ENCODE peak calls at places on chromosomes 13 and 19, in five cellular contexts. One of them, this sample, is unnamed.

GRCh38 chr13:106367361-106367781 is 168.1 kb downstream of the EFNB2 start:
- DNase-seq in progenitor cell of endocrine pancreas: no peak
- DNase-seq in amniotic stem cell: no peak
- DNase-seq in stimulated activated CD4-positive, alpha-beta T cell treated with anti-CD3 and anti-CD28 coated beads, Interleukin-1b, Interleukin-23, amount 100 ng/mL, for 24 hours: no peak
- DNase-seq in HEK293T: no peak
- DNase-seq in this sample: no peak

GRCh38 chr13:110559429-110559943 is 2.0 kb downstream of the RAB20 start:
- DNase-seq in progenitor cell of endocrine pancreas: no peak
- DNase-seq in amniotic stem cell: no peak
- DNase-seq in stimulated activated CD4-positive, alpha-beta T cell treated with anti-CD3 and anti-CD28 coated beads, Interleukin-1b, Interleukin-23, amount 100 ng/mL, for 24 hours: no peak
- DNase-seq in HEK293T: no peak
- DNase-seq in this sample: no peak

GRCh38 chr13:52455677-52456041 is 381 bp downstream of the CKAP2 start:
- DNase-seq in progenitor cell of endocrine pancreas: peak; percentile 80
- DNase-seq in amniotic stem cell: peak; percentile 28
- DNase-seq in stimulated activated CD4-positive, alpha-beta T cell treated with anti-CD3 and anti-CD28 coated beads, Interleukin-1b, Interleukin-23, amount 100 ng/mL, for 24 hours: peak; percentile 55
- DNase-seq in HEK293T: peak; percentile 81
- DNase-seq in this sample: no peak

GRCh38 chr13:99944606-99945005 is 27.0 kb downstream of the ZIC5 start:
- DNase-seq in progenitor cell of endocrine pancreas: no peak
- DNase-seq in amniotic stem cell: no peak
- DNase-seq in stimulated activated CD4-positive, alpha-beta T cell treated with anti-CD3 and anti-CD28 coated beads, Interleukin-1b, Interleukin-23, amount 100 ng/mL, for 24 hours: no peak
- DNase-seq in HEK293T: no peak
- DNase-seq in this sample: no peak

GRCh38 chr19:56156768-56157167 is 15.7 kb downstream of the ZNF444 start:
- DNase-seq in progenitor cell of endocrine pancreas: no peak
- DNase-seq in amniotic stem cell: no peak
- DNase-seq in stimulated activated CD4-positive, alpha-beta T cell treated with anti-CD3 and anti-CD28 coated beads, Interleukin-1b, Interleukin-23, amount 100 ng/mL, for 24 hours: no peak
- DNase-seq in HEK293T: no peak
- DNase-seq in this sample: no peak

GRCh38 chr19:10142701-10143375 is 23.1 kb upstream of the EIF3G start:
- DNase-seq in progenitor cell of endocrine pancreas: no peak
- DNase-seq in amniotic stem cell: no peak
- DNase-seq in stimulated activated CD4-positive, alpha-beta T cell treated with anti-CD3 and anti-CD28 coated beads, Interleukin-1b, Interleukin-23, amount 100 ng/mL, for 24 hours: no peak
- DNase-seq in HEK293T: no peak
- DNase-seq in this sample: no peak

GRCh38 chr13:59422646-59423045 is 741.1 kb downstream of the DIAPH3 start:
- DNase-seq in progenitor cell of endocrine pancreas: no peak
- DNase-seq in amniotic stem cell: no peak
- DNase-seq in stimulated activated CD4-positive, alpha-beta T cell treated with anti-CD3 and anti-CD28 coated beads, Interleukin-1b, Interleukin-23, amount 100 ng/mL, for 24 hours: no peak
- DNase-seq in HEK293T: no peak
- DNase-seq in this sample: no peak

GRCh38 chr13:114025432-114026127 is 51.7 kb upstream of the C13orf46 start:
- DNase-seq in progenitor cell of endocrine pancreas: no peak
- DNase-seq in amniotic stem cell: no peak
- DNase-seq in stimulated activated CD4-positive, alpha-beta T cell treated with anti-CD3 and anti-CD28 coated beads, Interleukin-1b, Interleukin-23, amount 100 ng/mL, for 24 hours: no peak
- DNase-seq in HEK293T: no peak
- DNase-seq in this sample: no peak

GRCh38 chr13:54799621-54800226 is 1771.1 kb downstream of the OLFM4 start:
- DNase-seq in progenitor cell of endocrine pancreas: no peak
- DNase-seq in amniotic stem cell: no peak
- DNase-seq in stimulated activated CD4-positive, alpha-beta T cell treated with anti-CD3 and anti-CD28 coated beads, Interleukin-1b, Interleukin-23, amount 100 ng/mL, for 24 hours: no peak
- DNase-seq in HEK293T: no peak
- DNase-seq in this sample: no peak

GRCh38 chr13:25372275-25373081 is 704 bp downstream of the ATP8A2 start:
- DNase-seq in progenitor cell of endocrine pancreas: peak; percentile 17
- DNase-seq in amniotic stem cell: no peak
- DNase-seq in stimulated activated CD4-positive, alpha-beta T cell treated with anti-CD3 and anti-CD28 coated beads, Interleukin-1b, Interleukin-23, amount 100 ng/mL, for 24 hours: no peak
- DNase-seq in HEK293T: peak; percentile 12
- DNase-seq in this sample: no peak

GRCh38 chr19:46404884-46405658 is 8.3 kb downstream of the CCDC8 start:
- DNase-seq in progenitor cell of endocrine pancreas: no peak
- DNase-seq in amniotic stem cell: no peak
- DNase-seq in stimulated activated CD4-positive, alpha-beta T cell treated with anti-CD3 and anti-CD28 coated beads, Interleukin-1b, Interleukin-23, amount 100 ng/mL, for 24 hours: no peak
- DNase-seq in HEK293T: no peak
- DNase-seq in this sample: no peak

GRCh38 chr19:54435551-54436016 is 13.4 kb upstream of the LENG8 start:
- DNase-seq in progenitor cell of endocrine pancreas: no peak
- DNase-seq in amniotic stem cell: no peak
- DNase-seq in stimulated activated CD4-positive, alpha-beta T cell treated with anti-CD3 and anti-CD28 coated beads, Interleukin-1b, Interleukin-23, amount 100 ng/mL, for 24 hours: no peak
- DNase-seq in HEK293T: no peak
- DNase-seq in this sample: no peak

GRCh38 chr19:17394891-17395415 is 957 bp upstream of the CCDC194 start:
- DNase-seq in progenitor cell of endocrine pancreas: no peak
- DNase-seq in amniotic stem cell: peak; percentile 19
- DNase-seq in stimulated activated CD4-positive, alpha-beta T cell treated with anti-CD3 and anti-CD28 coated beads, Interleukin-1b, Interleukin-23, amount 100 ng/mL, for 24 hours: peak; percentile 53
- DNase-seq in HEK293T: peak; percentile 70
- DNase-seq in this sample: no peak

GRCh38 chr13:74891610-74892009 is 590.4 kb downstream of the TBC1D4 start:
- DNase-seq in progenitor cell of endocrine pancreas: no peak
- DNase-seq in amniotic stem cell: no peak
- DNase-seq in stimulated activated CD4-positive, alpha-beta T cell treated with anti-CD3 and anti-CD28 coated beads, Interleukin-1b, Interleukin-23, amount 100 ng/mL, for 24 hours: no peak
- DNase-seq in HEK293T: no peak
- DNase-seq in this sample: no peak

GRCh38 chr19:3458229-3458555 is 22.1 kb downstream of the SMIM24 start:
- DNase-seq in progenitor cell of endocrine pancreas: no peak
- DNase-seq in amniotic stem cell: no peak
- DNase-seq in stimulated activated CD4-positive, alpha-beta T cell treated with anti-CD3 and anti-CD28 coated beads, Interleukin-1b, Interleukin-23, amount 100 ng/mL, for 24 hours: no peak
- DNase-seq in HEK293T: peak; percentile 46
- DNase-seq in this sample: no peak

GRCh38 chr13:61094865-61095264 is 320.8 kb downstream of the PCDH20 start:
- DNase-seq in progenitor cell of endocrine pancreas: no peak
- DNase-seq in amniotic stem cell: no peak
- DNase-seq in stimulated activated CD4-positive, alpha-beta T cell treated with anti-CD3 and anti-CD28 coated beads, Interleukin-1b, Interleukin-23, amount 100 ng/mL, for 24 hours: no peak
- DNase-seq in HEK293T: no peak
- DNase-seq in this sample: no peak

GRCh38 chr13:114152831-114153371 is 20.5 kb upstream of the RASA3 start:
- DNase-seq in progenitor cell of endocrine pancreas: no peak
- DNase-seq in amniotic stem cell: no peak
- DNase-seq in stimulated activated CD4-positive, alpha-beta T cell treated with anti-CD3 and anti-CD28 coated beads, Interleukin-1b, Interleukin-23, amount 100 ng/mL, for 24 hours: no peak
- DNase-seq in HEK293T: no peak
- DNase-seq in this sample: no peak

GRCh38 chr13:79353698-79354097 is 52.4 kb downstream of the RBM26 start:
- DNase-seq in progenitor cell of endocrine pancreas: no peak
- DNase-seq in amniotic stem cell: no peak
- DNase-seq in stimulated activated CD4-positive, alpha-beta T cell treated with anti-CD3 and anti-CD28 coated beads, Interleukin-1b, Interleukin-23, amount 100 ng/mL, for 24 hours: no peak
- DNase-seq in HEK293T: no peak
- DNase-seq in this sample: no peak

GRCh38 chr19:38739440-38740251 is 4.6 kb downstream of the CAPN12 start:
- DNase-seq in progenitor cell of endocrine pancreas: no peak
- DNase-seq in amniotic stem cell: no peak
- DNase-seq in stimulated activated CD4-positive, alpha-beta T cell treated with anti-CD3 and anti-CD28 coated beads, Interleukin-1b, Interleukin-23, amount 100 ng/mL, for 24 hours: no peak
- DNase-seq in HEK293T: no peak
- DNase-seq in this sample: no peak

GRCh38 chr13:23212621-23213020 is 31.8 kb downstream of the SGCG start:
- DNase-seq in progenitor cell of endocrine pancreas: no peak
- DNase-seq in amniotic stem cell: no peak
- DNase-seq in stimulated activated CD4-positive, alpha-beta T cell treated with anti-CD3 and anti-CD28 coated beads, Interleukin-1b, Interleukin-23, amount 100 ng/mL, for 24 hours: no peak
- DNase-seq in HEK293T: peak; percentile 5
- DNase-seq in this sample: no peak

GRCh38 chr19:43316591-43317319 is 36.7 kb upstream of the CD177 start:
- DNase-seq in progenitor cell of endocrine pancreas: no peak
- DNase-seq in amniotic stem cell: no peak
- DNase-seq in stimulated activated CD4-positive, alpha-beta T cell treated with anti-CD3 and anti-CD28 coated beads, Interleukin-1b, Interleukin-23, amount 100 ng/mL, for 24 hours: no peak
- DNase-seq in HEK293T: peak; percentile 87
- DNase-seq in this sample: peak; percentile 38

GRCh38 chr19:50490991-50491472 is 14.4 kb upstream of the GARIN5A start:
- DNase-seq in progenitor cell of endocrine pancreas: no peak
- DNase-seq in amniotic stem cell: no peak
- DNase-seq in stimulated activated CD4-positive, alpha-beta T cell treated with anti-CD3 and anti-CD28 coated beads, Interleukin-1b, Interleukin-23, amount 100 ng/mL, for 24 hours: no peak
- DNase-seq in HEK293T: no peak
- DNase-seq in this sample: no peak

GRCh38 chr19:51784922-51785690 is 9.9 kb upstream of the FPR3 start:
- DNase-seq in progenitor cell of endocrine pancreas: no peak
- DNase-seq in amniotic stem cell: no peak
- DNase-seq in stimulated activated CD4-positive, alpha-beta T cell treated with anti-CD3 and anti-CD28 coated beads, Interleukin-1b, Interleukin-23, amount 100 ng/mL, for 24 hours: peak; percentile 5
- DNase-seq in HEK293T: no peak
- DNase-seq in this sample: peak; percentile 69

GRCh38 chr13:112456138-112457056 is 80.2 kb downstream of the SPACA7 start:
- DNase-seq in progenitor cell of endocrine pancreas: no peak
- DNase-seq in amniotic stem cell: no peak
- DNase-seq in stimulated activated CD4-positive, alpha-beta T cell treated with anti-CD3 and anti-CD28 coated beads, Interleukin-1b, Interleukin-23, amount 100 ng/mL, for 24 hours: no peak
- DNase-seq in HEK293T: no peak
- DNase-seq in this sample: no peak

This sample was measured in HS-27A.